ENCODE peak calls at places on chromosomes 5 and 9, in eight cellular contexts. One of them, this sample, is unnamed.

GRCh38 chr9:105233836-105234235 is 10.6 kb upstream of the SLC44A1 start:
- DNase-seq in psoas muscle: no peak
- DNase-seq in sigmoid colon: no peak
- DNase-seq in CD8-positive, alpha-beta memory T cell: no peak
- DNase-seq in HL-60: no peak
- DNase-seq in heart right ventricle: no peak
- DNase-seq in hepatocyte: no peak
- DNase-seq in CD4-positive, CD25-positive, alpha-beta regulatory T cell: no peak
- DNase-seq in this sample: no peak

GRCh38 chr5:135040331-135041144 is 6.5 kb upstream of the PITX1 start:
- DNase-seq in psoas muscle: peak; percentile 48
- DNase-seq in sigmoid colon: no peak
- DNase-seq in CD8-positive, alpha-beta memory T cell: no peak
- DNase-seq in HL-60: no peak
- DNase-seq in heart right ventricle: no peak
- DNase-seq in hepatocyte: no peak
- DNase-seq in CD4-positive, CD25-positive, alpha-beta regulatory T cell: no peak
- DNase-seq in this sample: peak; percentile 77

GRCh38 chr5:32342656-32343055 is 29.9 kb upstream of the MTMR12 start:
- DNase-seq in psoas muscle: no peak
- DNase-seq in sigmoid colon: no peak
- DNase-seq in CD8-positive, alpha-beta memory T cell: no peak
- DNase-seq in HL-60: no peak
- DNase-seq in heart right ventricle: no peak
- DNase-seq in hepatocyte: no peak
- DNase-seq in CD4-positive, CD25-positive, alpha-beta regulatory T cell: no peak
- DNase-seq in this sample: no peak

GRCh38 chr5:173839117-173839713 is 48.9 kb upstream of the CPEB4 start:
- DNase-seq in psoas muscle: no peak
- DNase-seq in sigmoid colon: no peak
- DNase-seq in CD8-positive, alpha-beta memory T cell: no peak
- DNase-seq in HL-60: no peak
- DNase-seq in heart right ventricle: no peak
- DNase-seq in hepatocyte: peak; percentile 61
- DNase-seq in CD4-positive, CD25-positive, alpha-beta regulatory T cell: no peak
- DNase-seq in this sample: no peak

GRCh38 chr5:164252-164651 is 27.0 kb upstream of the LRRC14B start:
- DNase-seq in psoas muscle: peak; percentile 43
- DNase-seq in sigmoid colon: no peak
- DNase-seq in CD8-positive, alpha-beta memory T cell: no peak
- DNase-seq in HL-60: no peak
- DNase-seq in heart right ventricle: no peak
- DNase-seq in hepatocyte: no peak
- DNase-seq in CD4-positive, CD25-positive, alpha-beta regulatory T cell: no peak
- DNase-seq in this sample: no peak

GRCh38 chr5:6291961-6292360 is 86.4 kb downstream of the MED10 start:
- DNase-seq in psoas muscle: no peak
- DNase-seq in sigmoid colon: no peak
- DNase-seq in CD8-positive, alpha-beta memory T cell: no peak
- DNase-seq in HL-60: no peak
- DNase-seq in heart right ventricle: no peak
- DNase-seq in hepatocyte: peak; percentile 41
- DNase-seq in CD4-positive, CD25-positive, alpha-beta regulatory T cell: peak; percentile 10
- DNase-seq in this sample: no peak

GRCh38 chr9:104869801-104870200 is 58.2 kb downstream of the ABCA1 start:
- DNase-seq in psoas muscle: no peak
- DNase-seq in sigmoid colon: no peak
- DNase-seq in CD8-positive, alpha-beta memory T cell: no peak
- DNase-seq in HL-60: no peak
- DNase-seq in heart right ventricle: no peak
- DNase-seq in hepatocyte: no peak
- DNase-seq in CD4-positive, CD25-positive, alpha-beta regulatory T cell: no peak
- DNase-seq in this sample: no peak

GRCh38 chr9:113798062-113799030 is 77.8 kb upstream of the ZNF618 start:
- DNase-seq in psoas muscle: no peak
- DNase-seq in sigmoid colon: no peak
- DNase-seq in CD8-positive, alpha-beta memory T cell: no peak
- DNase-seq in HL-60: no peak
- DNase-seq in heart right ventricle: no peak
- DNase-seq in hepatocyte: no peak
- DNase-seq in CD4-positive, CD25-positive, alpha-beta regulatory T cell: no peak
- DNase-seq in this sample: no peak

GRCh38 chr5:169970911-169971436 is 9.3 kb downstream of the INSYN2B start:
- DNase-seq in psoas muscle: no peak
- DNase-seq in sigmoid colon: no peak
- DNase-seq in CD8-positive, alpha-beta memory T cell: no peak
- DNase-seq in HL-60: no peak
- DNase-seq in heart right ventricle: peak; percentile 20
- DNase-seq in hepatocyte: no peak
- DNase-seq in CD4-positive, CD25-positive, alpha-beta regulatory T cell: no peak
- DNase-seq in this sample: no peak

GRCh38 chr5:2094616-2094995 is 211.9 kb upstream of the IRX4 start:
- DNase-seq in psoas muscle: no peak
- DNase-seq in sigmoid colon: no peak
- DNase-seq in CD8-positive, alpha-beta memory T cell: no peak
- DNase-seq in HL-60: no peak
- DNase-seq in heart right ventricle: no peak
- DNase-seq in hepatocyte: no peak
- DNase-seq in CD4-positive, CD25-positive, alpha-beta regulatory T cell: no peak
- DNase-seq in this sample: no peak

GRCh38 chr9:8486095-8486494 is 686.5 kb upstream of the DMAC1 start:
- DNase-seq in psoas muscle: peak; percentile 50
- DNase-seq in sigmoid colon: no peak
- DNase-seq in CD8-positive, alpha-beta memory T cell: no peak
- DNase-seq in HL-60: peak; percentile 4
- DNase-seq in heart right ventricle: no peak
- DNase-seq in hepatocyte: peak; percentile 25
- DNase-seq in CD4-positive, CD25-positive, alpha-beta regulatory T cell: no peak
- DNase-seq in this sample: no peak

GRCh38 chr5:63401434-63402046 is 560.7 kb downstream of the HTR1A start:
- DNase-seq in psoas muscle: peak; percentile 52
- DNase-seq in sigmoid colon: no peak
- DNase-seq in CD8-positive, alpha-beta memory T cell: no peak
- DNase-seq in HL-60: peak; percentile 7
- DNase-seq in heart right ventricle: peak; percentile 24
- DNase-seq in hepatocyte: peak; percentile 77
- DNase-seq in CD4-positive, CD25-positive, alpha-beta regulatory T cell: no peak
- DNase-seq in this sample: peak; percentile 69

GRCh38 chr5:170451764-170452365 is 52.0 kb upstream of the KCNIP1 start:
- DNase-seq in psoas muscle: no peak
- DNase-seq in sigmoid colon: no peak
- DNase-seq in CD8-positive, alpha-beta memory T cell: no peak
- DNase-seq in HL-60: no peak
- DNase-seq in heart right ventricle: no peak
- DNase-seq in hepatocyte: no peak
- DNase-seq in CD4-positive, CD25-positive, alpha-beta regulatory T cell: no peak
- DNase-seq in this sample: no peak

GRCh38 chr5:2910401-2911175 is 159.1 kb upstream of the IRX2 start:
- DNase-seq in psoas muscle: no peak
- DNase-seq in sigmoid colon: no peak
- DNase-seq in CD8-positive, alpha-beta memory T cell: no peak
- DNase-seq in HL-60: no peak
- DNase-seq in heart right ventricle: no peak
- DNase-seq in hepatocyte: no peak
- DNase-seq in CD4-positive, CD25-positive, alpha-beta regulatory T cell: no peak
- DNase-seq in this sample: no peak

GRCh38 chr5:56950626-56951130 is 1.2 kb downstream of the MIER3 start:
- DNase-seq in psoas muscle: peak; percentile 78
- DNase-seq in sigmoid colon: peak; percentile 86
- DNase-seq in CD8-positive, alpha-beta memory T cell: peak; percentile 30
- DNase-seq in HL-60: peak; percentile 36
- DNase-seq in heart right ventricle: peak; percentile 70
- DNase-seq in hepatocyte: peak; percentile 88
- DNase-seq in CD4-positive, CD25-positive, alpha-beta regulatory T cell: peak; percentile 30
- DNase-seq in this sample: peak; percentile 55

GRCh38 chr9:21549251-21549765 is 67.2 kb upstream of the IFNE start:
- DNase-seq in psoas muscle: no peak
- DNase-seq in sigmoid colon: no peak
- DNase-seq in CD8-positive, alpha-beta memory T cell: no peak
- DNase-seq in HL-60: no peak
- DNase-seq in heart right ventricle: no peak
- DNase-seq in hepatocyte: no peak
- DNase-seq in CD4-positive, CD25-positive, alpha-beta regulatory T cell: no peak
- DNase-seq in this sample: no peak

GRCh38 chr5:181255836-181256578 is 4.9 kb downstream of the TRIM52 start:
- DNase-seq in psoas muscle: no peak
- DNase-seq in sigmoid colon: no peak
- DNase-seq in CD8-positive, alpha-beta memory T cell: no peak
- DNase-seq in HL-60: no peak
- DNase-seq in heart right ventricle: no peak
- DNase-seq in hepatocyte: no peak
- DNase-seq in CD4-positive, CD25-positive, alpha-beta regulatory T cell: no peak
- DNase-seq in this sample: no peak

GRCh38 chr9:85900504-85901201 is 40.3 kb upstream of the NAA35 start:
- DNase-seq in psoas muscle: no peak
- DNase-seq in sigmoid colon: no peak
- DNase-seq in CD8-positive, alpha-beta memory T cell: peak; percentile 33
- DNase-seq in HL-60: peak; percentile 54
- DNase-seq in heart right ventricle: no peak
- DNase-seq in hepatocyte: peak; percentile 17
- DNase-seq in CD4-positive, CD25-positive, alpha-beta regulatory T cell: peak; percentile 5
- DNase-seq in this sample: no peak

GRCh38 chr9:99377790-99378775 is 156.0 kb downstream of the SEC61B start:
- DNase-seq in psoas muscle: no peak
- DNase-seq in sigmoid colon: no peak
- DNase-seq in CD8-positive, alpha-beta memory T cell: no peak
- DNase-seq in HL-60: no peak
- DNase-seq in heart right ventricle: no peak
- DNase-seq in hepatocyte: no peak
- DNase-seq in CD4-positive, CD25-positive, alpha-beta regulatory T cell: no peak
- DNase-seq in this sample: no peak

GRCh38 chr9:98383758-98384157 is 128.3 kb upstream of the TBC1D2 start:
- DNase-seq in psoas muscle: no peak
- DNase-seq in sigmoid colon: no peak
- DNase-seq in CD8-positive, alpha-beta memory T cell: no peak
- DNase-seq in HL-60: no peak
- DNase-seq in heart right ventricle: no peak
- DNase-seq in hepatocyte: no peak
- DNase-seq in CD4-positive, CD25-positive, alpha-beta regulatory T cell: no peak
- DNase-seq in this sample: no peak

GRCh38 chr9:128001411-128002298 is 20.9 kb upstream of the EEIG1 start:
- DNase-seq in psoas muscle: no peak
- DNase-seq in sigmoid colon: no peak
- DNase-seq in CD8-positive, alpha-beta memory T cell: no peak
- DNase-seq in HL-60: no peak
- DNase-seq in heart right ventricle: no peak
- DNase-seq in hepatocyte: peak; percentile 56
- DNase-seq in CD4-positive, CD25-positive, alpha-beta regulatory T cell: no peak
- DNase-seq in this sample: no peak

DNA sequence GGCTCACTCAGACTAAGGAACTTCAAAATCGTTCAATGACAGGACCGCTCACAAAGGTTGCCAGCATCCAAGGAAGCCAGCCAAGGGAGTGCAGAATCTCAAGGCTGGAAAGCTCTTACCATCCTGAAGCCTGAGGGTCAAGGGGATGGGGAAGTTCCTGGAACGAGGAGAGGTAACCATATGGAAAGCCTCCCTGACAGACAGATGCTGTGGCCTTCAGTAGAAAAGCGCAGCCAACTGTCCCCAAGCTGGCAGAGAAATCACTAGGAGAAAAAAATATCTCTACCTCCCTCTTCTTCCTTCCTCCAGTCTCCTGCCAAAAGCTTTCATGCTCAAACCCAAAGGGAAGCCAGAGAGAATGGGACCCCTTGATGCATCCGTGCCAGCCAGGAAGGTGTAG is 90.5 kb upstream of the RANBP3L start:
- DNase-seq in psoas muscle: no peak
- DNase-seq in sigmoid colon: no peak
- DNase-seq in CD8-positive, alpha-beta memory T cell: no peak
- DNase-seq in HL-60: no peak
- DNase-seq in heart right ventricle: no peak
- DNase-seq in hepatocyte: no peak
- DNase-seq in CD4-positive, CD25-positive, alpha-beta regulatory T cell: no peak
- DNase-seq in this sample: no peak
- H3K27ac ChIP-seq in psoas muscle: no peak overlapping the region
- H3K27ac ChIP-seq in sigmoid colon: peak overlapping the region; percentile 67
- H3K27ac ChIP-seq in CD8-positive, alpha-beta memory T cell: no peak overlapping the region
- H3K27ac ChIP-seq in HL-60: no peak overlapping the region
- H3K27ac ChIP-seq in heart right ventricle: no peak overlapping the region
- H3K27ac ChIP-seq in hepatocyte: no peak overlapping the region
- H3K27ac ChIP-seq in CD4-positive, CD25-positive, alpha-beta regulatory T cell: no peak overlapping the region
- H3K27ac ChIP-seq in this sample: no peak overlapping the region

GRCh38 chr5:148984333-148984732 is 78.5 kb downstream of the SH3TC2 start:
- DNase-seq in psoas muscle: no peak
- DNase-seq in sigmoid colon: no peak
- DNase-seq in CD8-positive, alpha-beta memory T cell: no peak
- DNase-seq in HL-60: no peak
- DNase-seq in heart right ventricle: no peak
- DNase-seq in hepatocyte: no peak
- DNase-seq in CD4-positive, CD25-positive, alpha-beta regulatory T cell: no peak
- DNase-seq in this sample: no peak
- H3K4me3 ChIP-seq in psoas muscle: no peak overlapping the region
- H3K4me3 ChIP-seq in sigmoid colon: no peak overlapping the region
- H3K4me3 ChIP-seq in CD8-positive, alpha-beta memory T cell: no peak overlapping the region
- H3K4me3 ChIP-seq in HL-60: no peak overlapping the region
- H3K4me3 ChIP-seq in heart right ventricle: no peak overlapping the region
- H3K4me3 ChIP-seq in hepatocyte: no peak overlapping the region
- H3K4me3 ChIP-seq in CD4-positive, CD25-positive, alpha-beta regulatory T cell: no peak overlapping the region
- H3K4me3 ChIP-seq in this sample: no peak overlapping the region

GRCh38 chr9:27150758-27151431 is 41.9 kb downstream of the TEK start:
- DNase-seq in psoas muscle: no peak
- DNase-seq in sigmoid colon: no peak
- DNase-seq in CD8-positive, alpha-beta memory T cell: no peak
- DNase-seq in HL-60: no peak
- DNase-seq in heart right ventricle: no peak
- DNase-seq in hepatocyte: peak; percentile 14
- DNase-seq in CD4-positive, CD25-positive, alpha-beta regulatory T cell: no peak
- DNase-seq in this sample: no peak
- H3K27ac ChIP-seq in psoas muscle: no peak overlapping the region
- H3K27ac ChIP-seq in sigmoid colon: peak overlapping the region; percentile 36
- H3K27ac ChIP-seq in CD8-positive, alpha-beta memory T cell: no peak overlapping the region
- H3K27ac ChIP-seq in HL-60: no peak overlapping the region
- H3K27ac ChIP-seq in heart right ventricle: peak overlapping the region; percentile 10
- H3K27ac ChIP-seq in hepatocyte: peak overlapping the region; percentile 34
- H3K27ac ChIP-seq in CD4-positive, CD25-positive, alpha-beta regulatory T cell: no peak overlapping the region
- H3K27ac ChIP-seq in this sample: no peak overlapping the region

DNA sequence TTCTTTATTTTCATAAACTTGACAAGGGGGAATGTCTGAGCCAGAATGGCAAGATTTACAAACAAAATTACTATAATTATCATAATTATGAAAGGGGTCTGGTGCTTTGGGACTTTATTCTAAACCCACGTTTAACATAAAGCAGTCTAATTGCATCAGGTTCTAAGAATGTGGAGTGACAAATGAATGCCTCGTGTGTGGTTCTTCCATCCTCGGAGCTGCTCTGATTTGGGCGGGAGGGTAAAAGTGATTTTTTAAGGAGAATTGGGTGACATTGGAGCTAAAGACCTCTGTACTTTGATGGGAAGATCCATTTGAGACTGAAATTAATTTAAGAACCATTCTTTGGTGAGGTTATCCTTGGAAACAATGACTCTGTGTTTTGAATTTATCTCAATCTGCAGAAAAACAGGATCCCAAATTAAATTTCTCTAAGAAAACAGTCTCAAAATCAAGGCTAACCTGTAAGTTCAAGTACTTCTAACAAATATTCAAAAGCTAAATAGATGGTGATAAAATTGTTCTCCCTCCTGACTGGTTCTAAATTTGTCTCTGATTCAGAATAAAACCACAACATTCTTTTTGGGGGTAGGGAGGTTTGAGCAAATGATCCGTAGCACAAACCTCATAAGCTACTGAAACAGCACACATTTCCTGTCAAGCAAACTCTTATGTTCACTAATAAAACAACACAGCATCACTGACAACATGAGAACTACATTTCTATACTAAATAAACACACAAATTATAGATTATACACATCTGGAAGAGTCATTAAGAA is 85.4 kb downstream of the DCP2 start:
- DNase-seq in psoas muscle: no peak
- DNase-seq in sigmoid colon: no peak
- DNase-seq in CD8-positive, alpha-beta memory T cell: no peak
- DNase-seq in HL-60: no peak
- DNase-seq in heart right ventricle: no peak
- DNase-seq in hepatocyte: no peak
- DNase-seq in CD4-positive, CD25-positive, alpha-beta regulatory T cell: no peak
- DNase-seq in this sample: no peak
- H3K4me3 ChIP-seq in psoas muscle: no peak overlapping the region
- H3K4me3 ChIP-seq in sigmoid colon: no peak overlapping the region
- H3K4me3 ChIP-seq in CD8-positive, alpha-beta memory T cell: no peak overlapping the region
- H3K4me3 ChIP-seq in HL-60: no peak overlapping the region
- H3K4me3 ChIP-seq in heart right ventricle: no peak overlapping the region
- H3K4me3 ChIP-seq in hepatocyte: no peak overlapping the region
- H3K4me3 ChIP-seq in CD4-positive, CD25-positive, alpha-beta regulatory T cell: no peak overlapping the region
- H3K4me3 ChIP-seq in this sample: no peak overlapping the region

This sample was measured in pancreas.